ENCODE peak calls at places on chromosomes 7 and 10, in nine cellular contexts. N is transverse colon, M is A549, X is mesendoderm, Q is ovary, U is keratinocyte, Y is body of pancreas, T is SK-N-SH, K is upper lobe of right lung. W is an unnamed sample.

GRCh38 chr7:136957391-136957790 is 88.9 kb downstream of the CHRM2 start:
- DNase-seq in Y (no peak), U (no peak), X (no peak), K (no peak), T (no peak), M (no peak), N (no peak), Q (no peak), W (no peak)

GRCh38 chr7:101625076-101625914 is 3.8 kb downstream of the MYL10 start:
- DNase-seq in K (no peak), Y (no peak), M (no peak), N (no peak), U (no peak), X (peak), Q (no peak), T (no peak), W (no peak)

GRCh38 chr7:3518546-3518945 is 217.5 kb downstream of the SDK1 start:
- DNase-seq in Y (no peak), Q (no peak), K (no peak), U (no peak), X (no peak), M (no peak), T (no peak), N (no peak), W (no peak)

GRCh38 chr10:99870051-99870730 is 87.8 kb downstream of the ABCC2 start:
- DNase-seq in X (no peak), M (no peak), Q (no peak), U (no peak), Y (no peak), K (no peak), N (no peak), T (no peak), W (no peak)

GRCh38 chr10:70544431-70545340 is 57.9 kb downstream of the PRF1 start:
- DNase-seq in X (no peak), Q (no peak), U (no peak), Y (no peak), N (no peak), M (no peak), T (no peak), K (no peak), W (no peak)

GRCh38 chr10:91525939-91526712 is 106.7 kb downstream of the PPP1R3C start:
- DNase-seq in N (no peak), Y (peak), M (no peak), K (no peak), T (no peak), Q (no peak), U (no peak), X (no peak), W (no peak)

GRCh38 chr7:82527831-82528230 is 84.3 kb upstream of the CACNA2D1 start:
- DNase-seq in Y (no peak), N (no peak), M (no peak), X (no peak), T (no peak), K (no peak), U (no peak), Q (no peak), W (no peak)

GRCh38 chr7:158013085-158013668 is 574.4 kb downstream of the PTPRN2 start:
- DNase-seq in Y (no peak), U (no peak), M (no peak), N (no peak), T (no peak), Q (no peak), K (no peak), X (no peak), W (no peak)

GRCh38 chr7:99120503-99120902 is 23.4 kb downstream of the SMURF1 start:
- DNase-seq in M (no peak), N (no peak), U (no peak), Y (no peak), K (no peak), T (no peak), X (no peak), Q (no peak), W (no peak)

GRCh38 chr10:71696635-71697326 is 22.8 kb downstream of the C10orf105 start:
- DNase-seq in N (peak), M (peak), Y (peak), Q (peak), X (peak), K (peak), U (no peak), T (peak), W (peak)

GRCh38 chr10:93454146-93454545 is 28.0 kb downstream of the MYOF start:
- DNase-seq in T (no peak), Y (no peak), Q (no peak), K (no peak), U (no peak), X (no peak), N (no peak), M (no peak), W (no peak)

GRCh38 chr7:140673770-140674155 is 1.0 kb downstream of the ADCK2 start:
- DNase-seq in U (no peak), X (no peak), K (no peak), Q (no peak), N (no peak), T (no peak), M (no peak), Y (peak), W (no peak)

GRCh38 chr7:140673063-140673769 is 471 bp downstream of the ADCK2 start:
- DNase-seq in M (peak), U (no peak), T (peak), Y (peak), K (peak), N (peak), Q (peak), X (peak), W (peak)

GRCh38 chr7:140672382-140673062 is at the start of gene ADCK2:
- DNase-seq in X (peak), M (peak), U (no peak), K (peak), Y (peak), N (peak), T (peak), Q (peak), W (peak)

GRCh38 chr7:140670343-140670935 is 2.3 kb upstream of the ADCK2 start:
- DNase-seq in K (peak), M (no peak), U (no peak), T (no peak), N (no peak), Y (no peak), Q (no peak), X (no peak), W (no peak)

DNA sequence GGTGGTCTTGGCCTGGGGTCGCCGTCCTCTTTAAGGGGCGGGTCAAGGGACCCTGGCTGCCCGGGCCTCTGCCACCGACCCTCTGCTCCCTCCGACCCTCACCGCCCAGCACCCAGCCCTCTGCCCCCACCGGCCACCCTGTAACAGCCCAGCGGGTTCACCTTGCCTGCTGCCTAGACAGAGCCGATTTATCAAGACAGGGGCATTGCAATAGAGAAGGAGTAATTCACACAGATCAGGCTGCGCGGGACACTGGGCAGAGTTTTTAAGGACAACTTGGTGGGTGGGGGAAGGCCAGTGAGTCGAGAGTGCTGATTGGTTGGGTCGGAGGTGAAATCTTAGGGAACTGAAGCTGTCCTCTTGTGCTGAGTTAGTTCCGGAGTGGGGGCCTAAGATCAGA is 779 bp upstream of the ADCK2 start:
- DNase-seq in T (no peak), N (no peak), X (no peak), Q (no peak), U (no peak), Y (no peak), K (peak), M (no peak), W (no peak)
- H3K4me3 ChIP-seq in T (no peak), N (no peak), X (no peak), Q (no peak), U (no peak), Y (no peak), K (no peak), M (no peak), W (no peak)

GRCh38 chr7:50687575-50688261 is 95.0 kb downstream of the GRB10 start:
- DNase-seq in Q (no peak), U (no peak), Y (no peak), X (no peak), M (no peak), N (no peak), T (no peak), K (no peak), W (no peak)
- H3K27ac ChIP-seq in Q (no peak), U (no peak), Y (peak), X (no peak), M (no peak), N (peak), T (no peak), K (no peak), W (no peak)

DNA sequence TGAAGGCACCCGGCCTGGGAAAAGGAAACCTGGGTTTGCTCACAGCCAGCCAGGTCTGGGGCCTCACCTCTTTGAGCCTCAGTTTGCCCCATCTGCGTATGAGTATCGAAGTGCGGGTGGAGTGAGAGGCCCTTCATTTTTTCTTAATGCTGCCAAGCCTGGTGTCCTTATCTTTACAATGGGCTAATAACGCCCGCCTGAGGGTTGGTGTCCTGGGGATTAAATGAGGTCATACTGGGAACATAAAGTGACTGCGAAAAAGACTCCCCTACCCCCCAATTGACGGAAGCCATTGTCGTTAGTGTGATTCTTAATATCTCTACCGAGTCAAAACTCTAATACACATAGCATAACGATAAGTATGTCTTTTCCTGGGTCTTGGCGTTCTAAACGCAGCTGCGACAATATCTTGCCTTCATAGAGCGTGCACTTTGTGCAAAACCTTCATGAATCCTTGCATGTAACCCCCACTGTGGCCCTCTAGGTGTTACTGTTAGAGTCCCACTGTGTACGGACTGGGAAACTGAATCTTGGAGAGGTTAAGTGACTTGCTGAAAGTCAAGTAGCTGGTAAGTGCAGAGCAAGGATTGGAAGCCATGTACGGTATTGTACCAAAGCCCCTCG is 11.4 kb upstream of the GRB10 start:
- DNase-seq in X (peak), K (no peak), Y (no peak), N (no peak), M (no peak), Q (no peak), U (no peak), T (no peak), W (no peak)
- H3K4me3 ChIP-seq in X (peak), K (peak), Y (no peak), N (no peak), M (peak), Q (peak), U (peak), T (peak), W (no peak)

GRCh38 chr7:46174192-46174572 is 253.1 kb upstream of the IGFBP3 start:
- DNase-seq in K (no peak), M (no peak), Q (no peak), X (no peak), T (no peak), N (no peak), U (no peak), Y (no peak), W (no peak)
- H3K27ac ChIP-seq in K (peak), M (no peak), Q (no peak), X (no peak), T (no peak), N (no peak), U (no peak), Y (no peak), W (no peak)

GRCh38 chr7:80921130-80921529 is 2.3 kb upstream of the SEMA3C start:
- DNase-seq in K (no peak), Q (no peak), M (peak), T (no peak), N (no peak), Y (no peak), X (no peak), U (no peak), W (no peak)

GRCh38 chr7:80918406-80918805 is 445 bp downstream of the SEMA3C start:
- DNase-seq in X (peak), K (no peak), T (no peak), Q (no peak), Y (no peak), M (peak), U (no peak), N (no peak), W (peak)

GRCh38 chr7:80918909-80919721 is at the start of gene SEMA3C:
- DNase-seq in X (peak), N (peak), T (peak), M (peak), K (peak), Q (peak), Y (peak), U (peak), W (peak)

GRCh38 chr7:80922254-80923049 is 3.6 kb upstream of the SEMA3C start:
- DNase-seq in N (peak), X (no peak), M (no peak), T (no peak), Q (no peak), Y (no peak), K (no peak), U (no peak), W (no peak)

GRCh38 chr7:80916770-80917681 is 1.8 kb downstream of the SEMA3C start:
- DNase-seq in X (peak), U (peak), Y (no peak), K (no peak), Q (no peak), N (no peak), T (peak), M (peak), W (no peak)
- H3K4me3 ChIP-seq in X (no peak), U (peak), Y (no peak), K (peak), Q (no peak), N (no peak), T (peak), M (peak), W (no peak)

DNA sequence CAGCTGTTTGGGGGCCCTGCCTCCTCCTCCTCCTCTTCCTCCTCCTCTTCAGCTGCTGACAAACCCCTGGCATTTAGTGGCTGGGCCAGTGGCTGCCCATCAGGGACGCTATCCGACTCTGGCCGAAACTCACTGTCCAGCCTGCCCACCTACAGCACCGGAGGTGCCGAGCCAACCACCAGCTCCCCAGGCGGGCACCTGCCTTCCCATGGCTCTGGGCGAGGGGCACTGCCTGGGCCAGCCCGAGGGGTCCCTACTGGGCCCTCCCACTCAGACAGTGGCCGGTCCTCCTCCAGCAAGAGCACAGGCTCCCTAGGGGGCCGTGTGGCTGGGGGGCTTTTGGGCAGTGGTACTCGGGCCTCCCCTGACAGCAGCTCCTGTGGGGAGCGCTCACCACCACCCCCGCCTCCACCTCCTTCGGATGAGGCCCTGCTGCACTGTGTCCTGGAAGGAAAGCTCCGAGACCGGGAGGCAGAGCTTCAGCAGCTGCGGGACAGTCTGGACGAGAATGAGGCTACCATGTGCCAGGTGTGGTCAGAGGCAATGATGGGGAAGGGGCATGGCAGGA is 4.1 kb downstream of the LZTS2 start:
- DNase-seq in Q (no peak), M (no peak), K (no peak), Y (no peak), N (no peak), U (no peak), T (no peak), X (no peak), W (no peak)
- H3K27ac ChIP-seq in Q (no peak), M (no peak), K (no peak), Y (no peak), N (peak), U (no peak), T (no peak), X (no peak), W (no peak)

GRCh38 chr10:87942884-87943527 is 79.6 kb downstream of the PTEN start:
- DNase-seq in N (no peak), M (no peak), X (no peak), Y (no peak), Q (no peak), T (no peak), K (no peak), U (no peak), W (no peak)

GRCh38 chr10:87945994-87946393 is 82.6 kb downstream of the PTEN start:
- DNase-seq in T (no peak), U (no peak), M (no peak), Q (no peak), K (no peak), N (no peak), X (no peak), Y (no peak), W (no peak)

GRCh38 chr10:87935290-87936141 is 72.1 kb downstream of the PTEN start:
- DNase-seq in M (no peak), K (no peak), Y (no peak), N (no peak), U (no peak), X (peak), T (no peak), Q (no peak), W (no peak)

DNA sequence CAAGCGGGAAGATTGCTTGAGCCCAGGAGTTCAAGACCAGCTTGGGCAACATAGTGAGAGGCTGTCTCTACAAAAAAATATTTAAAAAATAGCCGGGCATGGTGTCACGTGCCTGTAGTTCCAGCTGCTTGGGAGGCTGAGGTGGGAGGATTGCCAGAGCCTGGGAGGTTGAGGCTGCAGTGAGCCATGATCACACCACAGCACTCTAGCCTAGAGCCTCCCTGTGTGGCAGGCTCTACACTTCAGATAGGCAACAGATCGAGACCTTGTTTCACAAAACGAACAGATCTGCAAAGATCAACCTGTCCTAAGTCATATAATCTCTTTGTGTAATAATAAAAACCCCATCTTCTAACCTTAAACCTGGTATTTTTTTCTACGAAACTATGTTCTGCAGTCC is 76.8 kb downstream of the PTEN start:
- DNase-seq in Q (no peak), X (no peak), M (no peak), K (no peak), Y (no peak), U (no peak), N (no peak), T (no peak), W (no peak)
- H3K4me3 ChIP-seq in Q (no peak), X (no peak), M (no peak), K (no peak), Y (no peak), U (no peak), N (no peak), T (no peak), W (no peak)

GRCh38 chr10:45463244-45464116 is 89.5 kb downstream of the ALOX5 start:
- DNase-seq in X (no peak), Q (no peak), T (no peak), K (no peak), U (no peak), Y (no peak), N (no peak), M (no peak), W (no peak)
- H3K27ac ChIP-seq in X (no peak), Q (no peak), T (no peak), K (peak), U (no peak), Y (no peak), N (no peak), M (no peak), W (no peak)

DNA sequence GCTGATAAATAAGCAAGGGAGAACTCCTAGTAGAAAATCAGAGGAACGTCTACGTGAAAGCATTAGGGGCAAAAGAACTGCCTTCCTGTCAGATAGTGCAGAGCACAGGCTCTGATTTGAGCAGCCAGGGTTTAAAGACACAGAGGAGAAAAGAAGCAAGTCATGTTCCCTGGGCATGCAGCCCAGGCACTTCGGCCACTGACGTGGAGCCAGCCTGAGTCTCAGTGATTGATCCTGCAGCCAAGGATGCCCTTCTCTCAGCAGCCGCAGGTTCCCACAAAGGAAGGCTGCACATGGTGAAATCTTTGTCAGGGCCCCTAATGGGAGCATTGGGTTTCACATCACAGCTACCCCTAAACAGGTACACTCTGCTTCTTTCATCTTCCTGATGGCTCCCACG is 161.7 kb upstream of the HPS1 start:
- DNase-seq in N (peak), U (no peak), X (no peak), Y (no peak), M (no peak), T (no peak), K (peak), Q (no peak), W (no peak)
- H3K4me3 ChIP-seq in N (no peak), U (no peak), X (no peak), Y (no peak), M (no peak), T (no peak), K (no peak), Q (no peak), W (no peak)